ENCODE peak calls at places on chromosomes 3 and 15, in four cellular contexts. F is mesothelial cell of epicardium, H is omental fat pad, W is testis. P is an unnamed sample.

GRCh38 chr15:27826902-27827321 is 272.2 kb downstream of the OCA2 start:
- DNase-seq in F (no peak), H (no peak), W (no peak), P (no peak)

GRCh38 chr15:50355612-50355905 is 561 bp upstream of the GABPB1 start:
- DNase-seq in F (no peak), H (no peak), W (no peak), P (no peak)

GRCh38 chr15:32824777-32825176 is 107.0 kb downstream of the GREM1 start:
- DNase-seq in F (no peak), H (no peak), W (no peak), P (no peak)

GRCh38 chr3:161267646-161268045 is 46.5 kb downstream of the NMD3 start:
- DNase-seq in F (no peak), H (no peak), W (no peak), P (no peak)

GRCh38 chr3:194298331-194299227 is 52.5 kb downstream of the CPN2 start:
- DNase-seq in F (no peak), H (no peak), W (peak; percentile 28), P (no peak)

GRCh38 chr3:172676208-172676920 is 34.5 kb downstream of the NCEH1 start:
- DNase-seq in F (no peak), H (no peak), W (no peak), P (no peak)

GRCh38 chr3:13776253-13777050 is 103.4 kb downstream of the WNT7A start:
- DNase-seq in F (no peak), H (no peak), W (no peak), P (no peak)

GRCh38 chr3:147572970-147573340 is 163.8 kb downstream of the ZIC1 start:
- DNase-seq in F (no peak), H (no peak), W (no peak), P (no peak)

GRCh38 chr15:80888846-80889245 is 100.8 kb downstream of the MESD start:
- DNase-seq in F (no peak), H (no peak), W (no peak), P (no peak)

GRCh38 chr15:40440300-40441011 is at the start of gene BAHD1:
- DNase-seq in F (peak; percentile 92), H (peak; percentile 84), W (peak; percentile 98), P (peak; percentile 93)

GRCh38 chr3:23735575-23736326 is 70.0 kb upstream of the UBE2E1 start:
- DNase-seq in F (no peak), H (no peak), W (no peak), P (no peak)

GRCh38 chr3:63333815-63334214 is 55.7 kb downstream of the SYNPR start:
- DNase-seq in F (no peak), H (no peak), W (no peak), P (no peak)
- TF ChIP-seq CTCF in F (no peak), H (no peak), W (no peak), P (no peak)

DNA sequence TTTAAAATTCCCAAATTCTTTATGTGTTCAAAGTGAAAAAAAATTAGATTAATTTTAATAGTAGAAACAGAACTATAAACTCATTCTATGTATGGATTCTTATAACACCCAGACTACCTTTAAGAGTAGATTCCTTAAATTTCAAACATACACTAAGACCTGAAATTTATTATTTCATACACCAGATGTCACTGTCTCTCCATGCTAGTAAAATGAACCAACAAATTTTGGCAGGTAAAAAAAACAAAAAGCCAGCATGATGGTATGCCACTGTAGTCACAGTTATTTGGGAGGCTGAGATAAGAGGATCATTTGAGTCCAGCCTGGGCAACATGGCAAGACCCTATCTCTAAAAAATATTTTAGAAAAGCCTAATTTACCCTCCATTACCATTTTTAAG is 461.3 kb upstream of the NAALADL2 start:
- DNase-seq in F (no peak), H (no peak), W (no peak), P (no peak)
- TF ChIP-seq CTCF in F (no peak), H (no peak), W (peak; percentile 13), P (no peak)

GRCh38 chr3:33145901-33146580 is 32.2 kb downstream of the CRTAP start:
- DNase-seq in F (no peak), H (no peak), W (no peak), P (no peak)

GRCh38 chr3:33145221-33145900 is 31.5 kb downstream of the CRTAP start:
- DNase-seq in F (no peak), H (no peak), W (no peak), P (no peak)

GRCh38 chr3:33146791-33147445 is 33.1 kb downstream of the CRTAP start:
- DNase-seq in F (no peak), H (no peak), W (no peak), P (no peak)

GRCh38 chr3:33141006-33141405 is 27.2 kb downstream of the CRTAP start:
- DNase-seq in F (no peak), H (no peak), W (no peak), P (no peak)

DNA sequence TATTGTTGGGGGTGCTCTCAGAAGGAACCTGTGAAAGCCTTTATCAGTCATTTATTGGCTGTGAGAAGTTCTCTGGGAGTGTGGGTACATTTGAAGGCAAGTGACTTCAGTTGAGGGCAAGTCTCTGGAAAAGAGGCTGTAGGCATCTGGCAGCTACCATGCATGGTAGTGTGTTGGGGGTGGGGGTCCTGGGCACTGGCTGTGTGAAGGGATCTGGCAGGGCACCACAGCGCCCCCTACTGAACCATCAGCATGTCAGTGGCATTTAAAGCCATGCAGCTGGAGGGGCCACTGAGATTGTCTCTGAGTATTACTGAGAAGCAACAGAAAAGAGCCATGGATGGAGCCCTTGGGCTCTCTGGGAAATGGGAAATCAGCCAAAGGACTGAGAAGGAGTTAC is 30.6 kb downstream of the CRTAP start:
- DNase-seq in F (no peak), H (no peak), W (peak; percentile 48), P (no peak)
- TF ChIP-seq CTCF in F (no peak), H (no peak), W (no peak), P (no peak)

DNA sequence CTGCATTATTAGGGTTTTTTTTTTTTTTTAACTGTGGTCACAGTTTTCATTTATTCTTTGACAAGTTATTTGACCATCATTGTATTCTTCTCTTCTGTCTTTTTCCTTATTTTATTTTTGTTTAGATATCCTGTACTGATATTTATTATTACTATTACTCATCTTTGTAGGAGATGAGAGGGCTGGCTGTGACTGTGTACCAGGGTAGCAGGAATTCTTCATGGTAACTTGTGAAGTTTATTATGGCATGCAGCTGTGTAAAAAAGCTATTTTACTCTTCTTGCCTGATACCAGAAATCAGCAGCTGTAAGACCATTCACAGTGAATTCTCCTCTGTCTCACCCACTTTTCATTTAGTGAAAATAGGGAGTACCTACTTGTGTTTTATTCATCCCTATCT is 44.5 kb downstream of the ATP6V1A start:
- DNase-seq in F (no peak), H (no peak), W (no peak), P (no peak)
- TF ChIP-seq CTCF in F (no peak), H (no peak), W (no peak), P (no peak)

GRCh38 chr15:31570591-31570990 is 244.0 kb downstream of the KLF13 start:
- DNase-seq in F (no peak), H (no peak), W (no peak), P (no peak)

GRCh38 chr15:31574761-31575160 is 248.1 kb downstream of the KLF13 start:
- DNase-seq in F (no peak), H (no peak), W (no peak), P (no peak)

GRCh38 chr15:31573759-31574158 is 247.1 kb downstream of the KLF13 start:
- DNase-seq in F (no peak), H (no peak), W (no peak), P (no peak)

GRCh38 chr15:31569836-31570235 is 243.2 kb downstream of the KLF13 start:
- DNase-seq in F (no peak), H (no peak), W (no peak), P (no peak)

DNA sequence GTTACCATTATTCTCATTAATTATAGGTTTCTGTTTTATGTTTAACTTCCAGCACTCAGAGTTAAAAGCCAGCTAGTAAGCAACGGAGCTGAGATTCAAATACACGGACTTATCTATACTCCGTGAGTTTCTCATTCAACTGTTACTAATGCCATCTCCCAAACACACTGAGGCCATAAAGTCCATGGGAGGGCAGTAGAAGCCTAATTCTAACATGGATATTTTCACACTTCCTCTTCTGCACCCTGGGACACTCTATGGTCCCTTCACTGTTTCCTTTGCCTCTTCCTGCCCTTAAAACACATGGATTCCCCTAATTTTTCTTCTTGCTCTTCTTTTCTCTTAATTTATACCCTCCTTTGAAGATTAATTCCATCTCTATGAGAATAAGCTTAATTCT is 245.0 kb downstream of the KLF13 start:
- DNase-seq in F (no peak), H (no peak), W (no peak), P (no peak)
- TF ChIP-seq CTCF in F (no peak), H (no peak), W (no peak), P (no peak)

DNA sequence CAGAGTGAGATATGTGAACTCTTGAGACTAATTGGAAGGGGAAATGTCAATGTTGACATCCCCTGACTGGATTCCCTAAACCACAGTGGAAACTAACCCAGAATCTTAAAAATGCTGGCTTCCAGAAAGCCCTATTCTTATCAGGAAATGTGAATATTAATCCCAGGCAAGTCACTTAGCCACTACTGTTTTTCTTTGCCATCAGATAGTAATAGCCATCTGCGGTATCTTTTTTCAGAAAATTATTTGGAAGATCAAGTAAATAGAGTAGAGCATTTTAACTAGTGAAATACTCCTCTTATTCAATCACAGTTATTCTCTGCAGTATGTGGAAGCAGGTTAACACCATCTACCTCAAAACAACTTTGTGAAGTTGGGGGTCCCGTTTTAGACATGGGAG is 318.9 kb downstream of the RORA start:
- DNase-seq in F (no peak), H (no peak), W (no peak), P (no peak)
- TF ChIP-seq CTCF in F (no peak), H (no peak), W (no peak), P (no peak)

DNA sequence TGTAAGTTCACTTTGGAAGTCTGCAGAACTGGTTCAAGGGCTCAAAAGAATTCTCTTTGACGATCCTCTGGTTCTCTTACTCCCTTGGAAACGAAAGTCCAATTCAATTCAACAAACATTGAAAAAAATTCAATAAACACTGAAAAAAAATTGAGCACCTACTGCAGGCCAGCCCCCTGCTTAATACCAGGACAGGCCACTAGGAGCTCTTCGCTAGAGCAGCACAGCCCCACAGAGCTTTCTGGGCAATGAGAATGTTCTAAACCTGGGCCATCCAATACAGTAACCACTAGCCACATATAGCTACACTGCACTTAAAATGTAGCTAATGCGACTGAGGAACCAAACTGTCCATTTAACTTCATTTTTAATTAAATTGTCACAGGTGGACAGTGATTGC is 50.4 kb upstream of the DCLK3 start:
- DNase-seq in F (no peak), H (no peak), W (no peak), P (no peak)
- TF ChIP-seq CTCF in F (no peak), H (no peak), W (peak; percentile 21), P (no peak)

GRCh38 chr3:87968668-87969067 is 90.1 kb downstream of the CGGBP1 start:
- DNase-seq in F (no peak), H (no peak), W (no peak), P (no peak)
- TF ChIP-seq CTCF in F (no peak), H (no peak), W (no peak), P (no peak)

GRCh38 chr3:138834359-138835176 is at the start of gene PIK3CB:
- DNase-seq in F (peak; percentile 85), H (peak; percentile 27), W (peak; percentile 89), P (peak; percentile 85)
- TF ChIP-seq CTCF in F (no peak), H (no peak), W (peak; percentile 28), P (no peak)

P was measured in activated B cell treated with CpG ODN at 0.5 μM for 24 hours.